ENCODE peak calls at places on chromosomes 1 and 21, in six cellular contexts. J is HepG2, W is SK-N-SH, D is GM12878, X is HCT116, Z is K562. R is an unnamed sample.

GRCh38 chr1:32728413-32729077 is 26.0 kb upstream of the SYNC start:
- DNase-seq in J (no peak), W (no peak), D (no peak), X (no peak), Z (no peak), R (no peak)

GRCh38 chr1:172662464-172663109 is 3.7 kb downstream of the FASLG start:
- DNase-seq in J (no peak), W (peak; percentile 43), D (peak; percentile 55), X (no peak), Z (peak; percentile 65), R (no peak)

GRCh38 chr1:23188434-23188884 is 19.8 kb upstream of the LUZP1 start:
- DNase-seq in J (peak; percentile 82), W (no peak), D (no peak), X (no peak), Z (no peak), R (no peak)

GRCh38 chr1:229842302-229843255 is 216.5 kb downstream of the URB2 start:
- DNase-seq in J (no peak), W (no peak), D (no peak), X (no peak), Z (no peak), R (no peak)

GRCh38 chr1:244833734-244834595 is 1.5 kb upstream of the COX20 start:
- DNase-seq in J (peak; percentile 98), W (peak; percentile 70), D (no peak), X (peak; percentile 80), Z (peak; percentile 64), R (peak; percentile 58)

GRCh38 chr1:63946866-63947491 is 173.2 kb downstream of the ROR1 start:
- DNase-seq in J (no peak), W (no peak), D (no peak), X (no peak), Z (no peak), R (no peak)

GRCh38 chr1:177122869-177123268 is 41.6 kb downstream of the ASTN1 start:
- DNase-seq in J (no peak), W (no peak), D (no peak), X (no peak), Z (no peak), R (no peak)

GRCh38 chr1:183931646-183932271 is 105.8 kb downstream of the COLGALT2 start:
- DNase-seq in J (no peak), W (no peak), D (no peak), X (no peak), Z (no peak), R (no peak)

GRCh38 chr1:191888996-191889622 is 269.2 kb upstream of the RGS18 start:
- DNase-seq in J (no peak), W (no peak), D (no peak), X (no peak), Z (peak; percentile 80), R (no peak)

GRCh38 chr1:55050283-55050682 is 10.9 kb downstream of the PCSK9 start:
- DNase-seq in J (no peak), W (no peak), D (no peak), X (no peak), Z (no peak), R (no peak)

GRCh38 chr1:86197206-86197855 is 40.8 kb upstream of the COL24A1 start:
- DNase-seq in J (no peak), W (no peak), D (no peak), X (no peak), Z (no peak), R (no peak)

GRCh38 chr1:44212355-44213221 is 683 bp upstream of the DMAP1 start:
- DNase-seq in J (no peak), W (no peak), D (peak; percentile 7), X (no peak), Z (no peak), R (no peak)

GRCh38 chr1:202710070-202711025 is at the start of gene SYT2:
- DNase-seq in J (no peak), W (peak; percentile 88), D (no peak), X (no peak), Z (peak; percentile 35), R (no peak)

GRCh38 chr1:183270541-183271141 is 84.6 kb downstream of the LAMC2 start:
- DNase-seq in J (no peak), W (peak; percentile 53), D (no peak), X (no peak), Z (no peak), R (no peak)

GRCh38 chr1:25468037-25468436 is 37.3 kb downstream of the MACO1 start:
- DNase-seq in J (no peak), W (no peak), D (no peak), X (no peak), Z (no peak), R (no peak)

GRCh38 chr1:91099746-91100621 is 78.1 kb upstream of the ZNF644 start:
- DNase-seq in J (no peak), W (no peak), D (no peak), X (no peak), Z (no peak), R (no peak)

GRCh38 chr1:118101989-118102388 is 83.0 kb downstream of the SPAG17 start:
- DNase-seq in J (no peak), W (no peak), D (no peak), X (no peak), Z (no peak), R (no peak)

GRCh38 chr1:176567190-176567794 is 104.3 kb downstream of the PAPPA2 start:
- DNase-seq in J (no peak), W (no peak), D (no peak), X (no peak), Z (no peak), R (no peak)

GRCh38 chr1:45983964-45984363 is 148.5 kb downstream of the PIK3R3 start:
- DNase-seq in J (no peak), W (no peak), D (no peak), X (no peak), Z (no peak), R (no peak)

GRCh38 chr1:51433269-51433971 is 85.6 kb downstream of the EPS15 start:
- DNase-seq in J (no peak), W (no peak), D (no peak), X (no peak), Z (peak; percentile 20), R (no peak)

GRCh38 chr1:77290576-77290975 is 8.8 kb downstream of the AK5 start:
- DNase-seq in J (no peak), W (no peak), D (no peak), X (no peak), Z (no peak), R (no peak)

DNA sequence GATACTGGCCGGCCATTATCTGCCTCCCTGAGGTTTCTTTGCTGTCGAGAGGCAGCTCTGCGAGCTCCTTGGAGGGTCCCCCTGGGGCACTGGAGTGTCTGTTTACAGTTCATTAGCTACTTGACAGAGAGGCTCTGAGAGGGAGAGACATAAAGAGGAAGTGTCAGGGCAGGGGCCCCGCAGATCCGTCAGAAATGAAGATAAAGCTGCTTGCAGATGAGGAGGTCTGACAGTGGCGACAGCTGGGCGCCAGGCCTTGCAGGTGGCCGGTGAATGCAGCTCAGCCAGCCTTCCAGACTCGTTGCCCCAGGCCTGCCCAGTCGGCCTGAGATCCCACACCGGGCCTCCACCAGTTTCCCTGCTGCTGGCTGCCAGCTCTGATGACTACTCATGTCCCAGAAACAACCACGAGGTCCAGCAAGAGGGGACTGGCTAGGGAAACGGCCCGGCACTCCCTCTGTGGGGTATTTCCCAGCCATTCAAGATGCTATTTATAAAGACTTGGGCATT is 84.7 kb downstream of the DISP3 start:
- DNase-seq in J (no peak), W (peak; percentile 89), D (no peak), X (no peak), Z (no peak), R (no peak)
- H3K27ac ChIP-seq in J (no peak overlapping the region), W (no peak overlapping the region), D (no peak overlapping the region), X (no peak overlapping the region), Z (no peak overlapping the region), R (no peak overlapping the region)

DNA sequence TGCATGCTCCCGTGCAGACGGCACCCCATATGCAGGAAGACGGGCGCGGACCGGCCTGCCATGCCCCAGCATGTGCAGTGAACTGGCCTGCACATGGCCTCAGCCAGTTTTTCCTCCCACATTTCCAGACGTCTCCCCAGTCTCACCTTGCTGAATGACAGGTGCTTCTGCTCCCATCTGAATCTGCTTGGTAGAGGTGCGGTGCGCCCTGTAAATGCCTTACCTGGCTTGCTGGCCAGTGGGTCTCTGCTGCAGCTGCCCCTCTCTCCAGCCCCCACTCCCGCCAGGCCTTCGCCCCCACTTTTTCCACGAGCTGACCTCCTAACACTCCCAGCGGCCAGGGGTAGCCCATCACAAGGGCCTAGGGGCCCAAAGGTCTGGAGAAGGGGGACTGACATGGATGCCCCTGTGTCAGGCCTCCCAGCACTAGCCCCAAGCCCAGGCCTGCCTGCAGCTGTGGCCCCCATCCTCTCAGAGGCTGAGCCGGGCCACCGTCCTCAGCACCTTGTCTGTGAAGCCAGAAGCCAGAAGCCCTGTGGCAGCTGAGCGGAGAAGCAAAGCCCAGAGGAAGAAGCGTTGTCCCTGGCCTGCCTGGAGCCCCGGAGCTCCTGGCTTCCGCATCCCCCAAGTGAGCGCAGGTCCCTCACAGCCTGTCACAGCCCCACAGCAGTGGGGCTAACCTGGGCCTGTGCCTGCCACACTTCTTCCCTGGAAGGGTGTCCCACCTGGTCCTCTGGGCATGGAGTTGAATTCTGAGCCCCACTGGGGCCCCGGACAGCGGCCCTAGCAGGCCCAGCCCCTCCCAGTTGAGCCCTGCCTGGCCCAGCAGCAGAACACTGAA is 3.7 kb upstream of the SLC19A1 start:
- DNase-seq in J (no peak), W (peak; percentile 12), D (no peak), X (no peak), Z (no peak), R (no peak)
- TF ChIP-seq REST in J (no peak), W (no peak), D (no peak), X (no peak), Z (no peak), R (no peak)

DNA sequence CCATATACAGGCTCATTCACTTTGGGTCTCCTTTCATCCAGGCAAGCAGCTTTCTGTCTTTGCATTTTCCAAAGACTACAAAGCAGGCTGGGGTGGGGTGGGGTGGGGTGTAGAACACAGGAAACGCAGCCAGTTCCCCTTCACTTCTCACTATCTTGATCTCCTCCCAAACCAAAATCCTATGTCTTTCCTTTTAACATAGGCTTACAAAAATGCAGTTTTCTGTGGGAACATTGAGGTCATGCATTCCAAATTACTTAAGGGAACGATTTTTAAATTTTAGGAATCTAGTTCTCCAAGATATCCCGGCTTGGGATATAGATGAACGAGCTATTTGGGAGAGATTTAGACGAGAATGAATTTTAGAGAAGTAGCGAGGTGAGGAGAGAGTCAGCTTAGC is 948 bp upstream of the STX12 start:
- DNase-seq in J (no peak), W (no peak), D (no peak), X (no peak), Z (no peak), R (no peak)
- TF ChIP-seq SIN3A in J (no peak), W (no peak), D (no peak), X (no peak), Z (no peak), R (no peak)

DNA sequence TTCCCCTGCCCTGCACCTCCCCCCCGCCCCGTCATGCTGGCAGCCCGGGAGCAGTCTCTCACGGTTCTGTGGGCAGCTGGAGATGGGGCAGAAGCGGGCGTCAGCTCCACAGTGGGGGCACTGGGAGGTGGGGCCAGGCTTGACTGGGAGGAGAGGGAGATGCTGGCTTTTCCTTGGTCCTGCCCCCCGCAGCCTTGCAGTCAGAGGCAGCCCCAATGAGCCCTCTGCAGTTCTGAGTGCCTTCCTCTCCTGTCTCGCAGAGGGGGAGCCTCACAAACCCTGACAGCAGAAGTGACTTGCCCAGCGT is 21.7 kb downstream of the ARHGEF10L start:
- DNase-seq in J (no peak), W (no peak), D (no peak), X (no peak), Z (no peak), R (no peak)
- H3K27ac ChIP-seq in J (no peak overlapping the region), W (peak overlapping the region; percentile 71), D (no peak overlapping the region), X (peak overlapping the region; percentile 22), Z (no peak overlapping the region), R (no peak overlapping the region)